ENCODE peak calls at places on chromosome 15, in five cellular contexts. Z is right atrium auricular region, Q is mucosa of descending colon, L is ovary, P is cardiac muscle cell. J is an unnamed sample. For H3K9me3, the result is how much of the 10 kb centered on the place peaks cover.

GRCh38 chr15:84112025-84112424 is 123.5 kb upstream of the GOLGA6L4 start:
- DNase-seq in Z (no peak), Q (no peak), L (no peak), P (no peak), J (no peak)

GRCh38 chr15:28178290-28178689 is 79.2 kb upstream of the OCA2 start:
- DNase-seq in Z (no peak), Q (no peak), L (no peak), P (no peak), J (no peak)

GRCh38 chr15:52620496-52620895 is 51.7 kb upstream of the ARPP19 start:
- DNase-seq in Z (no peak), Q (no peak), L (no peak), P (no peak), J (no peak)

GRCh38 chr15:90364251-90364650 is 12.2 kb downstream of the ZNF774 start:
- DNase-seq in Z (no peak), Q (no peak), L (no peak), P (no peak), J (no peak)

GRCh38 chr15:77419050-77419835 is 661 bp downstream of the PEAK1 start:
- DNase-seq in Z (no peak), Q (peak), L (peak), P (peak), J (peak)

GRCh38 chr15:61839541-61839940 is 220.7 kb downstream of the VPS13C start:
- DNase-seq in Z (no peak), Q (no peak), L (no peak), P (no peak), J (no peak)

GRCh38 chr15:40928975-40929729 is at the start of gene DLL4:
- DNase-seq in Z (peak), Q (peak), L (peak), P (peak), J (peak)

GRCh38 chr15:52368402-52368801 is 72.8 kb upstream of the MYO5C start:
- DNase-seq in Z (no peak), Q (no peak), L (no peak), P (no peak), J (no peak)

GRCh38 chr15:41492597-41493204 is 973 bp upstream of the ITPKA start:
- DNase-seq in Z (no peak), Q (no peak), L (no peak), P (no peak), J (no peak)

GRCh38 chr15:80174017-80174746 is 21.4 kb downstream of the FAH start:
- DNase-seq in Z (no peak), Q (no peak), L (no peak), P (no peak), J (no peak)

GRCh38 chr15:92018535-92019239 is 165.2 kb downstream of the SLCO3A1 start:
- DNase-seq in Z (no peak), Q (no peak), L (no peak), P (no peak), J (no peak)

GRCh38 chr15:68372291-68372811 is 59.6 kb downstream of the ITGA11 start:
- DNase-seq in Z (peak), Q (no peak), L (no peak), P (peak), J (peak)

GRCh38 chr15:58475573-58476524 is 44.1 kb downstream of the LIPC start:
- DNase-seq in Z (peak), Q (no peak), L (no peak), P (no peak), J (peak)

GRCh38 chr15:70974004-70974832 is 81.6 kb downstream of the LRRC49 start:
- DNase-seq in Z (no peak), Q (peak), L (no peak), P (peak), J (no peak)

GRCh38 chr15:47507221-47507985 is 209.9 kb upstream of the SEMA6D start:
- DNase-seq in Z (no peak), Q (no peak), L (no peak), P (no peak), J (no peak)

GRCh38 chr15:81948751-81949150 is 97.1 kb downstream of the MEX3B start:
- DNase-seq in Z (no peak), Q (no peak), L (no peak), P (no peak), J (no peak)

GRCh38 chr15:69740684-69741083 is 288.1 kb downstream of the RPLP1 start:
- DNase-seq in Z (no peak), Q (no peak), L (no peak), P (no peak), J (no peak)

GRCh38 chr15:101390060-101390459 is 95.0 kb upstream of the SNRPA1 start:
- DNase-seq in Z (no peak), Q (no peak), L (no peak), P (no peak), J (no peak)

GRCh38 chr15:91142097-91142744 is 42.2 kb downstream of the SV2B start:
- DNase-seq in Z (no peak), Q (no peak), L (no peak), P (no peak), J (no peak)

GRCh38 chr15:47820780-47821319 is 103.5 kb downstream of the SEMA6D start:
- DNase-seq in Z (no peak), Q (peak), L (no peak), P (no peak), J (no peak)

GRCh38 chr15:93235926-93236781 is 147.1 kb upstream of the RGMA start:
- DNase-seq in Z (peak), Q (peak), L (no peak), P (no peak), J (peak)

GRCh38 chr15:69855601-69856000 is 242.1 kb downstream of the TLE3 start:
- DNase-seq in Z (no peak), Q (no peak), L (no peak), P (no peak), J (no peak)

GRCh38 chr15:77541421-77542181 is 91.1 kb downstream of the LINGO1 start:
- DNase-seq in Z (no peak), Q (no peak), L (peak), P (no peak), J (peak)

GRCh38 chr15:53693729-53694533 is 65.5 kb downstream of the WDR72 start:
- DNase-seq in Z (no peak), Q (peak), L (peak), P (peak), J (peak)

GRCh38 chr15:92901053-92901761 is 1.1 kb downstream of the CHD2 start:
- DNase-seq in Z (no peak), Q (no peak), L (no peak), P (no peak), J (no peak)

GRCh38 chr15:25240461-25241021 is 198.3 kb downstream of the UBE3A start:
- DNase-seq in Z (no peak), Q (no peak), L (peak), P (no peak), J (peak)
- H3K9me3 ChIP-seq in Z (under half), Q (half or more), L (under half), P (under half), J (under half)

GRCh38 chr15:49715213-49715612 is 94.4 kb downstream of the DTWD1 start:
- DNase-seq in Z (no peak), Q (no peak), L (no peak), P (no peak), J (no peak)
- H3K9me3 ChIP-seq in Z (under half), Q (under half), L (under half), P (under half), J (under half)

DNA sequence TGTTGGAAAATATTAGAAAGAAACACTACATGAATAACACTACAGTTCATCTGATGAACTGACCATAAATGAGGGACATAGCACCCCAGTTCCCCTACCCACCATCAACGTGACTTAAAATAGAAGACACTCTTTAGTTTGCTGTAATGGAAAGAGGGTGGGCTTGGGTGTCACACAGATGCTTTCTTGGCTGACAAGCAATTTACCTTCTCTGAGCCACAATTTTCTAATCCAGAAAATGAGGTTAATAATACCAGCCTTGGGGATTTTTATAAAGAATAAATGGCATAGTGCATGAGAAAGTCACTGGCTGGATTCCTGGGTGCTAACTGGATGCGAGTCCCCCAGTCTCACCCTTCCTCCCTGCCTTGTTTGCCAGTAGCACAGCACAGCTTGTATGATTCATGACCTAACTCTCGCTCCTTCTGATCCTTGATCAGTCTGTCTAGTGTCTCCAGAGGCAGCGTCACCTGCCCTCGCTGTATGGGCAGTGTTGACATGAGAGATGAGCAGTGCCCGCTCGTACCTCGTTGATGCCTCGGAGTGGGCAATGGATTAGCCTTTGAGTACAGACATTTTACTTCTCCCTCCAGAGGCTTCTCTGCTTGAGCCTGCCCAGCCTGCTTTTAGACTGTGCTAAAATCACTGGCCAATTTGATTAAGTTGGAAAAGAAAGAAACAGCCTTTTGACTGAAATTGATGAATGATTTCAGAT is 569.2 kb downstream of the NTRK3 start:
- DNase-seq in Z (no peak), Q (no peak), L (no peak), P (no peak), J (no peak)
- H3K9me3 ChIP-seq in Z (under half), Q (under half), L (under half), P (under half), J (under half)

GRCh38 chr15:99630607-99631131 is 64.9 kb downstream of the MEF2A start:
- DNase-seq in Z (no peak), Q (no peak), L (no peak), P (no peak), J (no peak)
- H3K9me3 ChIP-seq in Z (under half), Q (under half), L (under half), P (under half), J (under half)

DNA sequence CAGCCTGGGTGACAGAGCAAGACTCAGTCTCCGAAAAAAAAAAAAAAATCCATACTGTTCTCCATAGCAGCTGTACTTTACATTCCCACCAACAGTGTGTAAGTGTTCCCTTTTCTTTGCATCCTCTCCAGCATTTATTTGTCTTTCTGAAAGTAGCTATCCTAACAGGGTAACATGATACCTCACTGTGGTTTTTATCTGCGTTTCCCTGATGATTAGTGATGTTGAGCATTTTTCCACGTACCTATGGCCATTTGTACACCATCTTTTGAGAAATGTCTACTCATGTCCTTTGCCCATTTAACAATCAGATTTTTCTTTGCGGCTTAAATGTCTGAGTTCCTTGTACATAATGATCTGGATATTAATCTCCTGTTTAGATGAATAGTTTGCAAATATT is 119.3 kb downstream of the RFX7 start:
- DNase-seq in Z (no peak), Q (no peak), L (no peak), P (no peak), J (no peak)
- H3K9me3 ChIP-seq in Z (under half), Q (under half), L (under half), P (under half), J (under half)

DNA sequence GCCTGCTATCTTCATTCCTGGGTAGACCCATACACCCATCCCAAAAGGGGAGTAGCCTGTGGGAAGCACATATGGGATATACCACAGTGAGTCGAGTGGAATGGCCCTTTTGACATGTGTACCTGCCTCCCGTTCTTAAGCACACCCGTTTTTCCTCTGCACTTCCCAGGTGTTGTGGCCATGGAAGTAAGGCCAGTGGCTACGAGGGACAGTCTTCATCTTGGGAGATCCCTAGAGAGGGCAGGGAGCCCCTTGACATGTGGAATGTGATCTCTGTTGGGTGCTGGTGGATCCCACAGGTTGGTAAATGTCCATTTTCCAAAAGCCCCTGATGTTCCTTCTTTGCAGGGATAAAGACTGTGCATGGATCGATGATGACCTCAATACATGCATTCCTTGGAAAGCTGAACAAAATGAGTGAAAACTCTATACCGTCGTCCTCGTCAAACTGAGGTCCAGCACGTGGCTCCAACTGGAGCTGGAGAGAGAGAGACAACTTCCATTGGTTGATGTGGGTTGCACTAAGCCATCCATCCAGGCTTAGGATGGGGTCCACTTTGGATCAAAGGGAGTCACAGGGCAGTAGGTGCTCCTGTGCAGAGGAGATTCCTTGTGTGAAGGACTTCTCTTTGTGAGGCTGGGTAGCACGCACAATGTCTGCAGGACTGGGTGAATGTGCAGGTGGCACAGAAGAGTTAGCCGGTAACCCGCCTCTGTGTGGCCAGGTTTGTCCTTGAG is 136.8 kb downstream of the SNRPN start:
- DNase-seq in Z (peak), Q (no peak), L (no peak), P (no peak), J (no peak)
- H3K9me3 ChIP-seq in Z (half or more), Q (half or more), L (under half), P (under half), J (under half)

GRCh38 chr15:95577911-95578310 is 752.6 kb upstream of the NR2F2 start:
- DNase-seq in Z (no peak), Q (no peak), L (no peak), P (no peak), J (no peak)
- H3K9me3 ChIP-seq in Z (under half), Q (under half), L (under half), P (under half), J (under half)

GRCh38 chr15:48964898-48965297 is 1.2 kb upstream of the SHC4 start:
- DNase-seq in Z (no peak), Q (no peak), L (no peak), P (no peak), J (no peak)

GRCh38 chr15:48968066-48968465 is 4.3 kb upstream of the SHC4 start:
- DNase-seq in Z (no peak), Q (no peak), L (no peak), P (no peak), J (no peak)

GRCh38 chr15:48966595-48967301 is 3.0 kb upstream of the SHC4 start:
- DNase-seq in Z (no peak), Q (no peak), L (no peak), P (no peak), J (no peak)

GRCh38 chr15:48967336-48967735 is 3.6 kb upstream of the SHC4 start:
- DNase-seq in Z (no peak), Q (no peak), L (no peak), P (no peak), J (no peak)

DNA sequence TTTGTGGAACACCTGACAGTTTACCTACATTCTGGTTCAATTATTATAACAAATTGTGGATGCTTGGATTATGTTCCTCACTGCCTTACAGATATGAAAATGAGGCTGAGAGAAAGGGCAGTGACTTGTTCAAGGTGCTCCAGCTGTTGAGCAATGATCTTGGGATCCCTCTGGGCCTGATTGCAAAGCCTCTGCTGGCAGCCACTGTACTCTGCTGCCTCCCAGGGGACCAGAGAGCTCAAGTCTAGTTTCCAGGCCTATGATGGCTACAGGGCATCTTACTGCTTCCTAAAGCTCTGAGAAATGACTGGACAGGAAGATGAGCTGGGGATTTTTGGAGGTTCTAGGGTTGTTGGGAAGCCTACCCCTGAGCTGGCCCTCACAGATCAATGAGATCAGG is 2.3 kb upstream of the SHC4 start:
- DNase-seq in Z (no peak), Q (no peak), L (no peak), P (no peak), J (no peak)
- H3K9me3 ChIP-seq in Z (under half), Q (under half), L (under half), P (under half), J (under half)

DNA sequence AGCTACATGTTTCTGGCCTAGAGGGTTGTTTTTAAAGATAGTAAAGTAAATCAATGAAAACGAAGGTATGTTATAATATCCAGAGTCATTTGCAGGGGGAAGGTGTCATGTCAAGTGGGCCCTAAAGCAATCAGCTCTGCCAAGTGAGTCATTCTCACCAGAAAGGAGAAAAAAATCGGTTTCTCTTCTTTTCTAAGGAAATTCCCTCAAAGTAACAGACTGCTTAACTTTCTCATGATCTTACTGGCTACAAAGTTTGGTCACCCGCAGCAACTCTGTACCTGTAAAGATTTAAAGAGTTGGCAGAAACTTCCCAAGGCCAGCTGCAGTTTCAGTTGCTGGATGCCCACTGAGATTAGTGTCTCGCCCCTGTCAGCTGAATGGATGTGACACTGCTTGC is 5.5 kb upstream of the FSIP1 start:
- DNase-seq in Z (no peak), Q (no peak), L (no peak), P (no peak), J (no peak)
- H3K9me3 ChIP-seq in Z (under half), Q (under half), L (under half), P (under half), J (under half)

J was measured in right cardiac atrium.